ENCODE peak calls at places on chromosomes 1 and 21, in four cellular contexts. O is cardiac muscle cell, Y is right lobe of liver, S is BE2C. R is an unnamed sample.

GRCh38 chr1:44947060-44947773 is 39.2 kb downstream of the EIF2B3 start:
- DNase-seq in O (peak), Y (no peak), S (peak), R (no peak)

GRCh38 chr1:40922969-40923368 is 56.5 kb upstream of the CTPS1 start:
- DNase-seq in O (peak), Y (no peak), S (peak), R (no peak)

GRCh38 chr1:203556047-203556851 is 62.3 kb downstream of the OPTC start:
- DNase-seq in O (peak), Y (no peak), S (peak), R (peak)

GRCh38 chr1:67408148-67408547 is 22.1 kb downstream of the SERBP1 start:
- DNase-seq in O (no peak), Y (no peak), S (no peak), R (no peak)

GRCh38 chr1:224703702-224704408 is 87.7 kb downstream of the CNIH3 start:
- DNase-seq in O (no peak), Y (no peak), S (no peak), R (no peak)

GRCh38 chr1:223352944-223353343 is 11.0 kb downstream of the SUSD4 start:
- DNase-seq in O (no peak), Y (no peak), S (no peak), R (no peak)

GRCh38 chr21:36976882-36977651 is 10.6 kb upstream of the HLCS start:
- DNase-seq in O (peak), Y (no peak), S (peak), R (peak)

GRCh38 chr1:23273450-23274133 is 56.3 kb upstream of the HTR1D start:
- DNase-seq in O (no peak), Y (no peak), S (no peak), R (no peak)

GRCh38 chr1:171852273-171852672 is 11.0 kb downstream of the DNM3 start:
- DNase-seq in O (no peak), Y (no peak), S (no peak), R (no peak)

GRCh38 chr1:149887456-149888159 is 11.8 kb upstream of the BOLA1 start:
- DNase-seq in O (peak), Y (peak), S (peak), R (peak)

GRCh38 chr1:67803380-67804279 is 29.6 kb downstream of the GNG12 start:
- DNase-seq in O (no peak), Y (no peak), S (no peak), R (no peak)

GRCh38 chr1:157969693-157970485 is 23.6 kb upstream of the KIRREL1 start:
- DNase-seq in O (peak), Y (no peak), S (peak), R (peak)

GRCh38 chr1:218347713-218348627 is 2.8 kb downstream of the TGFB2 start:
- DNase-seq in O (peak), Y (no peak), S (no peak), R (no peak)

GRCh38 chr1:55146781-55147180 is 68.4 kb downstream of the USP24 start:
- DNase-seq in O (no peak), Y (no peak), S (peak), R (no peak)

GRCh38 chr1:44842763-44843655 is at the start of gene PTCH2:
- DNase-seq in O (peak), Y (no peak), S (peak), R (peak)

GRCh38 chr1:161192476-161193465 is 6.1 kb downstream of the ADAMTS4 start:
- DNase-seq in O (peak), Y (peak), S (peak), R (peak)

GRCh38 chr1:82260051-82260450 is 459.3 kb downstream of the ADGRL2 start:
- DNase-seq in O (no peak), Y (no peak), S (no peak), R (no peak)

GRCh38 chr1:236345728-236346127 is 48.4 kb upstream of the EDARADD start:
- DNase-seq in O (peak), Y (no peak), S (no peak), R (peak)

GRCh38 chr1:193019442-193020026 is 39.6 kb downstream of the UCHL5 start:
- DNase-seq in O (peak), Y (no peak), S (peak), R (peak)

GRCh38 chr21:26449161-26449560 is 123.9 kb downstream of the CYYR1 start:
- DNase-seq in O (peak), Y (no peak), S (no peak), R (no peak)

GRCh38 chr1:155202198-155202597 is 5.5 kb downstream of the THBS3 start:
- DNase-seq in O (no peak), Y (no peak), S (no peak), R (no peak)

GRCh38 chr1:111436726-111437125 is 9.2 kb upstream of the OVGP1 start:
- DNase-seq in O (no peak), Y (no peak), S (no peak), R (no peak)

GRCh38 chr21:42381347-42381984 is 14.4 kb downstream of the TMPRSS3 start:
- DNase-seq in O (peak), Y (peak), S (peak), R (no peak)

GRCh38 chr1:39779821-39780220 is 8.7 kb upstream of the OXCT2 start:
- DNase-seq in O (no peak), Y (no peak), S (no peak), R (no peak)

GRCh38 chr1:40997096-40997495 is 17.6 kb downstream of the CTPS1 start:
- DNase-seq in O (no peak), Y (no peak), S (no peak), R (no peak)

GRCh38 chr1:145983959-145984830 is 12.2 kb downstream of the TXNIP start:
- DNase-seq in O (no peak), Y (no peak), S (no peak), R (no peak)

GRCh38 chr1:42418516-42418915 is 37.3 kb downstream of the ZMYND12 start:
- DNase-seq in O (no peak), Y (no peak), S (no peak), R (no peak)

GRCh38 chr1:28917757-28918118 is 3.4 kb downstream of the EPB41 start:
- DNase-seq in O (no peak), Y (no peak), S (no peak), R (no peak)

GRCh38 chr1:201022824-201023516 is 544 bp downstream of the KIF21B start:
- DNase-seq in O (no peak), Y (no peak), S (no peak), R (no peak)

GRCh38 chr1:186311375-186312051 is 63.5 kb downstream of the TPR start:
- DNase-seq in O (no peak), Y (no peak), S (no peak), R (no peak)

GRCh38 chr1:229059671-229060079 is 211.2 kb upstream of the RAB4A start:
- DNase-seq in O (no peak), Y (peak), S (peak), R (no peak)

GRCh38 chr1:1151306-1151705 is 22.4 kb upstream of the TTLL10 start:
- DNase-seq in O (no peak), Y (no peak), S (no peak), R (no peak)

GRCh38 chr21:37758997-37759396 is 157.3 kb downstream of the KCNJ6 start:
- DNase-seq in O (peak), Y (peak), S (peak), R (peak)

GRCh38 chr1:70071597-70071996 is 133.8 kb downstream of the LRRC40 start:
- DNase-seq in O (no peak), Y (no peak), S (no peak), R (no peak)

GRCh38 chr1:69987881-69988280 is 217.5 kb downstream of the LRRC40 start:
- DNase-seq in O (no peak), Y (no peak), S (no peak), R (no peak)

GRCh38 chr1:181117648-181118449 is 29.3 kb downstream of the IER5 start:
- DNase-seq in O (peak), Y (no peak), S (peak), R (no peak)

DNA sequence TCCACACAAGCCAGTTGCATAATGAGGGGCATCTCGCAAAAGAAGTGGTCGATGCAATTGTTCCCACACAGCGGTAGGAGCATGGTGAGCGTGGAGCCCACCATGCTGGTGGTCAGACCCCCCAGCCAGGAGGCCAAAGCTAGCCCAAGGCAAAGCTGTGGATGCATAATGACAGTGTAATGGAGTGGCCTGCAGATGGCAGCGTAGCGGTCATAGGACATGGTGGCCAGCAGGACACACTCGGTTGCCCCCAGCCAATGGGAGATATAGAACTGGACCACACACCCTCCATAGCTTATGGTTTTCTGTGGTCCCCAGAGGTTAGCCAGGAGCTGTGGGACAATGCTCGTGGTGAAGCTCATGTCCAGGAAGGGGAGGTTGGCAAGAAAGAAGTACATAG is 4.3 kb downstream of the OR2C3 start:
- DNase-seq in O (no peak), Y (no peak), S (no peak), R (no peak)
- TF ChIP-seq CTCF in O (no peak), Y (no peak), S (peak), R (no peak)

GRCh38 chr1:16006552-16007485 is 2.8 kb downstream of the SRARP start:
- DNase-seq in O (no peak), Y (no peak), S (no peak), R (peak)
- TF ChIP-seq CTCF in O (peak), Y (no peak), S (no peak), R (peak)

GRCh38 chr1:118459871-118460270 is 274.8 kb upstream of the SPAG17 start:
- DNase-seq in O (no peak), Y (no peak), S (no peak), R (no peak)

GRCh38 chr1:118461154-118461553 is 276.1 kb upstream of the SPAG17 start:
- DNase-seq in O (no peak), Y (no peak), S (no peak), R (no peak)
- TF ChIP-seq CTCF in O (no peak), Y (peak), S (peak), R (no peak)

DNA sequence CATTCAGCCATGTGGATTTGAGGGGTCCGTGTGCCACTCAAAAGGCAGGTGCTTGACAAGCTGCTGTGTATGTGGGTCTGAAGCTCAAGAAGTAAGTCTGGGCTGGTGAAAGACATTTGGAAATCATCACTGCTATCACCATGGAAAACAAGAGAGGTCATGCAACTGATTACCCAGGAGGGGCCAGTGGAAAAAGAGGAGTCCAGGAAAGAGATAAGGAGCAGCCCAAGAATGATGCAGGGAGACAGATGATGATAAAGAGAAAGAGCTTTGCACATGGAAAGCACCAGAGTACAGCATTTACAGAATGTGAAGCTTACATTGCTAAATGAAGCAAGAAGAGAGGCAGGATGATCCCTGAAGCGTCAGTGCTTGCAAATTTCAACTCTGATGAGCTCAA is 203.2 kb downstream of the SETD4 start:
- DNase-seq in O (no peak), Y (no peak), S (no peak), R (no peak)
- TF ChIP-seq CTCF in O (no peak), Y (no peak), S (no peak), R (no peak)

GRCh38 chr1:112904831-112905227 is 51.2 kb downstream of the SLC16A1 start:
- DNase-seq in O (no peak), Y (no peak), S (no peak), R (no peak)

GRCh38 chr1:112905420-112906154 is 50.4 kb downstream of the SLC16A1 start:
- DNase-seq in O (no peak), Y (peak), S (no peak), R (no peak)

GRCh38 chr1:112911506-112911905 is 44.5 kb downstream of the SLC16A1 start:
- DNase-seq in O (no peak), Y (no peak), S (no peak), R (no peak)

GRCh38 chr1:112906155-112906698 is 49.8 kb downstream of the SLC16A1 start:
- DNase-seq in O (no peak), Y (no peak), S (no peak), R (no peak)

DNA sequence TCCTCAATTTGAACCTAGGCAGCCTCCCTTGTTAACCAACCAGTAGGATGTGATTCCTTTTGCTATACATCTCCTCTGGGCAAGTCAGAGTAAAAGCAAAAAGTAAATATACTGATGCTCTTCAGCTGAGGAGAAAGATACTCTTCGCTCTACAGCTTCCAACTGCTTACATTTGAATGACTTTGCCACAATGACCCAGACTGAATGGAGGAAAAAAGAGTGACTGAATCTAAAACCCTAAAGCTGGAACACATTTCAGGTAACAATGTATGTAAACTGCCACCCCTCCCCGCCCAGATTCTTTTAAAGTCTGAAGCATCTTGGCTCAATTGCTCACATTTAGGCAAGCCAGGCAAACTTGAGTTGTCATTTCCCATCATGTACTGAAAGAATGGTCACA is 46.1 kb downstream of the SLC16A1 start:
- DNase-seq in O (no peak), Y (no peak), S (no peak), R (no peak)
- TF ChIP-seq CTCF in O (no peak), Y (no peak), S (no peak), R (no peak)

R was measured in GM13976.